ENCODE peak calls at places on chromosomes 4 and X, in five cellular contexts. M is Peyer's patch, G is coronary artery, P is Calu3, Z is fibroblast of the aortic adventitia. E is an unnamed sample.

GRCh38 chr4:107058828-107059227 is 22.7 kb upstream of the DKK2 start:
- DNase-seq in G (no peak), Z (peak; percentile 15), M (no peak), P (no peak), E (no peak)

GRCh38 chr4:143335979-143336827 is 473 bp upstream of the GAB1 start:
- DNase-seq in P (peak; percentile 76), Z (peak; percentile 92), G (peak; percentile 93), M (peak; percentile 90), E (peak; percentile 97)

GRCh38 chr4:19711871-19712270 is 539.8 kb upstream of the SLIT2 start:
- DNase-seq in G (no peak), Z (peak; percentile 43), M (no peak), P (no peak), E (no peak)

GRCh38 chr4:2977116-2978097 is 14.0 kb downstream of the GRK4 start:
- DNase-seq in P (no peak), M (no peak), Z (peak; percentile 25), G (no peak), E (no peak)

GRCh38 chr4:138650917-138651564 is 364.5 kb upstream of the NOCT start:
- DNase-seq in G (no peak), P (peak; percentile 30), M (no peak), Z (peak; percentile 91), E (no peak)

GRCh38 chr4:3122081-3122563 is 47.6 kb downstream of the HTT start:
- DNase-seq in P (no peak), M (no peak), G (no peak), Z (peak; percentile 53), E (no peak)

GRCh38 chr4:81314897-81315470 is 100.0 kb upstream of the PRKG2 start:
- DNase-seq in Z (peak; percentile 51), M (no peak), G (no peak), P (no peak), E (no peak)

GRCh38 chr4:168421671-168422070 is 58.6 kb downstream of the DDX60L start:
- DNase-seq in Z (peak; percentile 27), M (peak; percentile 57), P (peak; percentile 53), G (no peak), E (no peak)

GRCh38 chr4:111228874-111229273 is 606.0 kb upstream of the PITX2 start:
- DNase-seq in Z (peak; percentile 39), G (no peak), M (no peak), P (no peak), E (no peak)

GRCh38 chr4:70902577-70903281 is 560 bp downstream of the MOB1B start:
- DNase-seq in P (no peak), M (peak; percentile 57), Z (peak; percentile 30), G (peak; percentile 72), E (no peak)

GRCh38 chr4:70901607-70901983 is 574 bp upstream of the MOB1B start:
- DNase-seq in Z (no peak), G (no peak), M (no peak), P (no peak), E (no peak)

GRCh38 chr4:70903282-70903603 is 1.1 kb downstream of the MOB1B start:
- DNase-seq in P (no peak), G (no peak), M (no peak), Z (peak; percentile 34), E (no peak)

DNA sequence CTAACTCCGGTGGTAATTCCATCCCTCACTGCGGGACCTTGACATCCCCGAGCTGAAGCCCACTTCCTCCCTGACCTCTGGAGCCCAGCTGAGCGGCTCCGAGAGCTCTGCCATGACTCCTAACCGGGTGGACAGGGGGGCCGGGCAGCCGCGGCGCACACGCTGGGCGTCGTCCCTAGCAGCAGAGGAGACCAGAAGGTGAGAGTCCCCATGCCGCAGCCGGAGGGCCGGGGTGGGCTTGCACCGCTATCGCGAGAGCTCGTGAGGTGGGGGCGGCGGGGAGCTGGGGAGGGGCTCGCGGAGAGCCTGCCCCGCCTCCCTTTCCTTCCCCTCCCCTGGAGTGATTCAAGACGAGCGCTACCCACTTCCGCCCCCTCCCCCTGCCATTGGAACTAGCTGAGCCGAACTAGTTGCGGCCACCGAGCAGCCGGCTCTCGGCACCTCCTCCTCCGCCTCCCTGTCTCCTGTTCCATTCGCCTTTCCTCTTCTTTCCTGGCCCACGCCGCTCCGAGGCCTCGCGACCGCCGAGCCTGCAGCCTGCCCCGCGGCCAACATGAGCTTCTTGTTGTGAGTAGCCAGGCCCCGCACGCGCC is at the start of gene MOB1B:
- DNase-seq in G (peak; percentile 90), P (peak; percentile 83), Z (peak; percentile 84), M (peak; percentile 95), E (peak; percentile 88)
- TF ChIP-seq CTCF in G (peak; percentile 36), P (no peak), Z (peak; percentile 40), M (peak; percentile 41), E (peak; percentile 51)

GRCh38 chr4:39754309-39754708 is 56.4 kb downstream of the UBE2K start:
- DNase-seq in G (no peak), Z (no peak), M (no peak), P (no peak), E (no peak)
- TF ChIP-seq CTCF in G (no peak), Z (no peak), M (no peak), P (no peak), E (no peak)

GRCh38 chrX:128460835-128461234 is 408.6 kb upstream of the ACTRT1 start:
- DNase-seq in Z (no peak), P (no peak), M (no peak), G (no peak), E (no peak)
- TF ChIP-seq CTCF in Z (no peak), P (no peak), M (peak; percentile 19), G (no peak), E (peak; percentile 22)

DNA sequence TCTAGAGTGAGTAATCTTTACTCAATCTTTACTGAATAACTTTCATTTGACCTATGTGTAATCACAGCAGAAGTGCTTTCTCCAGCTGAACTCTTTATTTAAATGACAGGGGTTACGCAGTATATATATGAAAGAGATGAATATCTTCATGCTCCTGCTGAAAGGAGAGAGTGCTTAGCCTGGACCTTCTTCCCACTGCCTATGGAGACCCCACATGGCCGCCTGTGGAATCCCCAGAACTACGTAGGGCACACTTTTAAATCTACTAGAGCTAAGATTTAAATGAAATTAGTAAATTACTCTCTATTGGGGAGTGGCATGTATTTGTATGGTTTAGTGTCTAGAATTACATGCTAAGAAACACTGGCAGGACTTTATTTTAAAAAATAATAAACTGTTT is 391.2 kb downstream of the ANKRD50 start:
- DNase-seq in Z (peak; percentile 48), P (peak; percentile 6), M (no peak), G (no peak), E (no peak)
- TF ChIP-seq CTCF in Z (peak; percentile 35), P (no peak), M (no peak), G (no peak), E (no peak)